ENCODE peak calls at places on chromosome 13, in seven cellular contexts. N is stimulated activated CD4-positive, alpha-beta T cell treated with anti-CD3 and anti-CD28 coated beads, Interleukin-4, amount 100 ng/mL, for 4 hours; F is right cardiac atrium; L is stimulated activated CD8-positive, alpha-beta memory T cell treated with anti-CD3 and anti-CD28 coated beads, Interleukin-15, amount 100 ng/mL, for 4 hours; I is DMS 273 treated with DMSO at 0.1 percent for 48 hours; H is body of pancreas; B is PC-3. S is an unnamed sample.
A peak's percentile ranks its signal among the peaks of the same experiment; 100 is the strongest.

GRCh38 chr13:69857188-69857821 is 250.3 kb upstream of the ATXN8OS start:
- DNase-seq in L (no peak), B (peak; percentile 66), F (no peak), N (no peak), H (no peak), I (peak; percentile 4), S (no peak)

GRCh38 chr13:30715837-30716236 is 19.5 kb upstream of the ALOX5AP start:
- DNase-seq in N (no peak), B (no peak), I (no peak), L (no peak), H (no peak), F (peak; percentile 76), S (no peak)

GRCh38 chr13:35475960-35476943 is at the start of gene MAB21L1:
- DNase-seq in L (no peak), B (no peak), F (peak; percentile 18), H (no peak), N (no peak), I (peak; percentile 54), S (no peak)

GRCh38 chr13:50224534-50224933 is 209.3 kb downstream of the KCNRG start:
- DNase-seq in F (no peak), I (no peak), B (peak; percentile 65), H (no peak), L (no peak), N (peak; percentile 24), S (no peak)

GRCh38 chr13:75610466-75610865 is 25.7 kb upstream of the LMO7 start:
- DNase-seq in B (peak; percentile 54), L (no peak), N (no peak), I (no peak), H (no peak), F (no peak), S (no peak)

GRCh38 chr13:39897636-39898035 is 242.2 kb downstream of the COG6 start:
- DNase-seq in N (no peak), L (no peak), F (no peak), B (no peak), H (no peak), I (no peak), S (no peak)

GRCh38 chr13:98576215-98576945 is 527 bp downstream of the STK24 start:
- DNase-seq in L (no peak), F (peak; percentile 54), B (no peak), N (no peak), H (peak; percentile 65), I (no peak), S (no peak)

GRCh38 chr13:49400755-49401659 is 42.9 kb downstream of the CAB39L start:
- DNase-seq in H (peak; percentile 48), L (no peak), B (peak; percentile 31), N (no peak), I (no peak), F (no peak), S (no peak)

GRCh38 chr13:114099191-114099590 is 33.2 kb downstream of the RASA3 start:
- DNase-seq in B (peak; percentile 73), I (no peak), H (peak; percentile 56), F (peak; percentile 91), N (no peak), L (no peak), S (peak; percentile 62)

GRCh38 chr13:112755331-112755730 is 65.5 kb downstream of the ATP11A start:
- DNase-seq in I (no peak), H (no peak), B (no peak), N (no peak), L (no peak), F (no peak), S (no peak)